ENCODE peak calls at places on chromosome 10, in six cellular contexts. W, Y, A, J, L and G are unnamed samples.
A peak's percentile ranks its signal among the peaks of the same experiment; 100 is the strongest.

GRCh38 chr10:99964791-99965190 is 45.0 kb downstream of the DNMBP start:
- DNase-seq in W (peak; percentile 30), A (peak; percentile 54), L (no peak), Y (no peak), J (no peak), G (no peak)

GRCh38 chr10:86262671-86263165 is 103.9 kb downstream of the GRID1 start:
- DNase-seq in A (no peak), Y (no peak), L (no peak), W (no peak), J (peak; percentile 71), G (no peak)

GRCh38 chr10:35498693-35499092 is 106.4 kb upstream of the GJD4 start:
- DNase-seq in L (no peak), J (no peak), W (no peak), Y (no peak), A (no peak), G (no peak)

GRCh38 chr10:75003891-75004290 is 107.6 kb upstream of the SAMD8 start:
- DNase-seq in L (no peak), A (no peak), W (no peak), J (no peak), Y (no peak), G (no peak)

GRCh38 chr10:91349381-91349780 is 60.8 kb upstream of the HECTD2 start:
- DNase-seq in A (peak; percentile 87), W (peak; percentile 96), J (peak; percentile 14), L (no peak), Y (no peak), G (no peak)

GRCh38 chr10:103761075-103761920 is 94.1 kb downstream of the SH3PXD2A start:
- DNase-seq in J (peak; percentile 43), W (no peak), Y (no peak), A (no peak), L (no peak), G (no peak)

GRCh38 chr10:50386992-50387735 is 135.8 kb upstream of the ASAH2 start:
- DNase-seq in J (no peak), L (no peak), W (no peak), A (no peak), Y (no peak), G (no peak)

GRCh38 chr10:3783721-3784432 is 1.1 kb downstream of the KLF6 start:
- DNase-seq in L (no peak), W (peak; percentile 57), J (peak; percentile 31), A (peak; percentile 73), Y (no peak), G (no peak)

GRCh38 chr10:61993676-61994401 is 92.3 kb downstream of the ARID5B start:
- DNase-seq in W (peak; percentile 35), A (no peak), Y (no peak), J (no peak), L (no peak), G (no peak)

GRCh38 chr10:63720072-63720537 is 198.9 kb downstream of the REEP3 start:
- DNase-seq in J (peak; percentile 58), L (peak; percentile 6), Y (peak; percentile 44), A (peak; percentile 58), W (peak; percentile 36), G (no peak)

GRCh38 chr10:132306341-132306685 is 1.4 kb downstream of the STK32C start:
- DNase-seq in J (no peak), L (no peak), Y (no peak), A (no peak), W (no peak), G (no peak)

GRCh38 chr10:23417254-23417653 is 21.6 kb upstream of the OTUD1 start:
- DNase-seq in W (no peak), J (no peak), Y (no peak), L (no peak), A (no peak), G (no peak)

GRCh38 chr10:79188154-79188763 is 119.5 kb downstream of the ZMIZ1 start:
- DNase-seq in W (no peak), L (no peak), J (no peak), Y (no peak), A (no peak), G (no peak)

GRCh38 chr10:31262672-31263071 is 56.3 kb upstream of the ZEB1 start:
- DNase-seq in A (peak; percentile 33), L (no peak), J (no peak), Y (no peak), W (peak; percentile 47), G (no peak)

GRCh38 chr10:680146-680545 is 9.3 kb downstream of the DIP2C start:
- DNase-seq in L (no peak), J (no peak), Y (no peak), W (no peak), A (no peak), G (no peak)

GRCh38 chr10:14820775-14821154 is 17.1 kb downstream of the CDNF start:
- DNase-seq in J (no peak), W (no peak), Y (no peak), A (no peak), L (no peak), G (no peak)

GRCh38 chr10:69974551-69975155 is 78.0 kb upstream of the MACROH2A2 start:
- DNase-seq in L (no peak), J (no peak), Y (no peak), W (peak; percentile 90), A (peak; percentile 65), G (no peak)

GRCh38 chr10:119365773-119366640 is 158.6 kb downstream of the GRK5 start:
- DNase-seq in W (no peak), J (no peak), A (no peak), L (no peak), Y (no peak), G (no peak)

GRCh38 chr10:99832439-99832838 is 50.0 kb downstream of the ABCC2 start:
- DNase-seq in W (no peak), L (no peak), A (peak; percentile 20), J (no peak), Y (no peak), G (no peak)

GRCh38 chr10:124995605-124996004 is 53.7 kb downstream of the ZRANB1 start:
- DNase-seq in J (no peak), L (no peak), Y (no peak), W (no peak), A (no peak), G (no peak)

GRCh38 chr10:118950190-118950658 is 79.3 kb upstream of the NANOS1 start:
- DNase-seq in J (no peak), Y (no peak), A (peak; percentile 84), W (peak; percentile 28), L (no peak), G (no peak)

GRCh38 chr10:89543841-89544240 is 8.4 kb upstream of the SLC16A12 start:
- DNase-seq in Y (no peak), J (no peak), W (no peak), L (no peak), A (no peak), G (no peak)

GRCh38 chr10:46514431-46514861 is 42.0 kb downstream of the GPRIN2 start:
- DNase-seq in Y (no peak), J (no peak), A (no peak), L (no peak), W (no peak), G (no peak)

GRCh38 chr10:43237128-43237527 is 29.7 kb downstream of the RASGEF1A start:
- DNase-seq in J (no peak), Y (no peak), A (no peak), W (no peak), L (no peak), G (no peak)

GRCh38 chr10:76397210-76397881 is 965.9 kb downstream of the LRMDA start:
- DNase-seq in W (no peak), J (no peak), A (peak; percentile 91), Y (no peak), L (no peak), G (no peak)

GRCh38 chr10:21807162-21807561 is 196.4 kb downstream of the DNAJC1 start:
- DNase-seq in Y (no peak), A (no peak), J (peak; percentile 46), W (no peak), L (no peak), G (no peak)

GRCh38 chr10:33396279-33396678 is 61.8 kb upstream of the NRP1 start:
- DNase-seq in W (no peak), L (no peak), J (no peak), Y (no peak), A (no peak), G (no peak)

GRCh38 chr10:129459762-129460539 is 7.1 kb upstream of the MGMT start:
- DNase-seq in J (no peak), L (no peak), W (no peak), Y (no peak), A (no peak), G (no peak)

GRCh38 chr10:58477122-58477521 is 35.5 kb upstream of the BICC1 start:
- DNase-seq in J (peak; percentile 28), L (no peak), A (peak; percentile 80), W (peak; percentile 30), Y (no peak), G (no peak)

GRCh38 chr10:21860718-21861117 is 142.8 kb downstream of the DNAJC1 start:
- DNase-seq in W (no peak), J (no peak), L (no peak), Y (no peak), A (peak; percentile 45), G (no peak)

GRCh38 chr10:5442056-5442989 is 30.0 kb downstream of the NET1 start:
- DNase-seq in Y (peak; percentile 25), L (no peak), J (peak; percentile 14), W (peak; percentile 45), A (peak; percentile 39), G (no peak)

GRCh38 chr10:108899686-108900085 is 1023.6 kb downstream of the XPNPEP1 start:
- DNase-seq in W (no peak), J (no peak), A (peak; percentile 51), Y (no peak), L (no peak), G (no peak)

GRCh38 chr10:95268438-95268837 is 22.4 kb downstream of the PDLIM1 start:
- DNase-seq in W (no peak), Y (no peak), L (no peak), A (no peak), J (no peak), G (no peak)